ENCODE peak calls at places on chromosomes 13 and 19, in ten cellular contexts. One of them, this sample, is unnamed.

GRCh38 chr19:10535613-10536012 is 8.1 kb upstream of the ATG4D start:
- DNase-seq in neural progenitor cell: no peak
- DNase-seq in upper lobe of right lung: no peak
- DNase-seq in mesendoderm: no peak
- DNase-seq in cardiac fibroblast: no peak
- DNase-seq in brain microvascular endothelial cell: no peak
- DNase-seq in fibroblast of the aortic adventitia: no peak
- DNase-seq in esophagus squamous epithelium: no peak
- DNase-seq in CD8-positive, alpha-beta memory T cell: no peak
- DNase-seq in astrocyte of the spinal cord: no peak
- DNase-seq in this sample: no peak

GRCh38 chr19:37951816-37952210 is 44.8 kb downstream of the SIPA1L3 start:
- DNase-seq in neural progenitor cell: no peak
- DNase-seq in upper lobe of right lung: no peak
- DNase-seq in mesendoderm: peak
- DNase-seq in cardiac fibroblast: no peak
- DNase-seq in brain microvascular endothelial cell: no peak
- DNase-seq in fibroblast of the aortic adventitia: no peak
- DNase-seq in esophagus squamous epithelium: no peak
- DNase-seq in CD8-positive, alpha-beta memory T cell: no peak
- DNase-seq in astrocyte of the spinal cord: no peak
- DNase-seq in this sample: no peak

GRCh38 chr19:57888494-57889231 is at the start of gene ZNF814:
- DNase-seq in neural progenitor cell: peak
- DNase-seq in upper lobe of right lung: peak
- DNase-seq in mesendoderm: peak
- DNase-seq in cardiac fibroblast: peak
- DNase-seq in brain microvascular endothelial cell: peak
- DNase-seq in fibroblast of the aortic adventitia: peak
- DNase-seq in esophagus squamous epithelium: peak
- DNase-seq in CD8-positive, alpha-beta memory T cell: peak
- DNase-seq in astrocyte of the spinal cord: peak
- DNase-seq in this sample: peak

GRCh38 chr13:40187836-40188591 is 478.4 kb downstream of the FOXO1 start:
- DNase-seq in neural progenitor cell: no peak
- DNase-seq in upper lobe of right lung: no peak
- DNase-seq in mesendoderm: no peak
- DNase-seq in cardiac fibroblast: no peak
- DNase-seq in brain microvascular endothelial cell: no peak
- DNase-seq in fibroblast of the aortic adventitia: no peak
- DNase-seq in esophagus squamous epithelium: no peak
- DNase-seq in CD8-positive, alpha-beta memory T cell: peak
- DNase-seq in astrocyte of the spinal cord: peak
- DNase-seq in this sample: no peak

GRCh38 chr19:33689138-33689746 is 67.5 kb downstream of the CHST8 start:
- DNase-seq in neural progenitor cell: no peak
- DNase-seq in upper lobe of right lung: peak
- DNase-seq in mesendoderm: no peak
- DNase-seq in cardiac fibroblast: no peak
- DNase-seq in brain microvascular endothelial cell: no peak
- DNase-seq in fibroblast of the aortic adventitia: no peak
- DNase-seq in esophagus squamous epithelium: no peak
- DNase-seq in CD8-positive, alpha-beta memory T cell: no peak
- DNase-seq in astrocyte of the spinal cord: no peak
- DNase-seq in this sample: no peak

GRCh38 chr19:9869008-9869617 is 34.0 kb downstream of the PIN1 start:
- DNase-seq in neural progenitor cell: no peak
- DNase-seq in upper lobe of right lung: no peak
- DNase-seq in mesendoderm: no peak
- DNase-seq in cardiac fibroblast: no peak
- DNase-seq in brain microvascular endothelial cell: no peak
- DNase-seq in fibroblast of the aortic adventitia: peak
- DNase-seq in esophagus squamous epithelium: no peak
- DNase-seq in CD8-positive, alpha-beta memory T cell: no peak
- DNase-seq in astrocyte of the spinal cord: no peak
- DNase-seq in this sample: no peak

GRCh38 chr19:44644391-44645016 is 794 bp downstream of the PVR start:
- DNase-seq in neural progenitor cell: peak
- DNase-seq in upper lobe of right lung: peak
- DNase-seq in mesendoderm: peak
- DNase-seq in cardiac fibroblast: peak
- DNase-seq in brain microvascular endothelial cell: no peak
- DNase-seq in fibroblast of the aortic adventitia: peak
- DNase-seq in esophagus squamous epithelium: no peak
- DNase-seq in CD8-positive, alpha-beta memory T cell: no peak
- DNase-seq in astrocyte of the spinal cord: peak
- DNase-seq in this sample: peak

GRCh38 chr19:48194041-48194871 is 23.8 kb downstream of the ZSWIM9 start:
- DNase-seq in neural progenitor cell: peak
- DNase-seq in upper lobe of right lung: no peak
- DNase-seq in mesendoderm: peak
- DNase-seq in cardiac fibroblast: peak
- DNase-seq in brain microvascular endothelial cell: no peak
- DNase-seq in fibroblast of the aortic adventitia: peak
- DNase-seq in esophagus squamous epithelium: no peak
- DNase-seq in CD8-positive, alpha-beta memory T cell: no peak
- DNase-seq in astrocyte of the spinal cord: no peak
- DNase-seq in this sample: peak

GRCh38 chr13:113837554-113838355 is 26.1 kb downstream of the GAS6 start:
- DNase-seq in neural progenitor cell: no peak
- DNase-seq in upper lobe of right lung: peak
- DNase-seq in mesendoderm: peak
- DNase-seq in cardiac fibroblast: peak
- DNase-seq in brain microvascular endothelial cell: peak
- DNase-seq in fibroblast of the aortic adventitia: peak
- DNase-seq in esophagus squamous epithelium: peak
- DNase-seq in CD8-positive, alpha-beta memory T cell: no peak
- DNase-seq in astrocyte of the spinal cord: peak
- DNase-seq in this sample: peak

GRCh38 chr13:95650691-95651090 is 6.2 kb upstream of the DZIP1 start:
- DNase-seq in neural progenitor cell: no peak
- DNase-seq in upper lobe of right lung: no peak
- DNase-seq in mesendoderm: no peak
- DNase-seq in cardiac fibroblast: no peak
- DNase-seq in brain microvascular endothelial cell: no peak
- DNase-seq in fibroblast of the aortic adventitia: no peak
- DNase-seq in esophagus squamous epithelium: no peak
- DNase-seq in CD8-positive, alpha-beta memory T cell: no peak
- DNase-seq in astrocyte of the spinal cord: no peak
- DNase-seq in this sample: no peak

GRCh38 chr19:38784224-38784623 is 4.8 kb upstream of the LGALS7B start:
- DNase-seq in neural progenitor cell: no peak
- DNase-seq in upper lobe of right lung: no peak
- DNase-seq in mesendoderm: peak
- DNase-seq in cardiac fibroblast: no peak
- DNase-seq in brain microvascular endothelial cell: peak
- DNase-seq in fibroblast of the aortic adventitia: peak
- DNase-seq in esophagus squamous epithelium: no peak
- DNase-seq in CD8-positive, alpha-beta memory T cell: no peak
- DNase-seq in astrocyte of the spinal cord: no peak
- DNase-seq in this sample: peak

GRCh38 chr19:52270266-52270885 is 989 bp downstream of the ZNF766 start:
- DNase-seq in neural progenitor cell: peak
- DNase-seq in upper lobe of right lung: no peak
- DNase-seq in mesendoderm: peak
- DNase-seq in cardiac fibroblast: no peak
- DNase-seq in brain microvascular endothelial cell: no peak
- DNase-seq in fibroblast of the aortic adventitia: no peak
- DNase-seq in esophagus squamous epithelium: no peak
- DNase-seq in CD8-positive, alpha-beta memory T cell: no peak
- DNase-seq in astrocyte of the spinal cord: no peak
- DNase-seq in this sample: no peak

GRCh38 chr19:36258028-36258875 is 43.3 kb downstream of the ZNF146 start:
- DNase-seq in neural progenitor cell: no peak
- DNase-seq in upper lobe of right lung: no peak
- DNase-seq in mesendoderm: no peak
- DNase-seq in cardiac fibroblast: no peak
- DNase-seq in brain microvascular endothelial cell: no peak
- DNase-seq in fibroblast of the aortic adventitia: no peak
- DNase-seq in esophagus squamous epithelium: no peak
- DNase-seq in CD8-positive, alpha-beta memory T cell: no peak
- DNase-seq in astrocyte of the spinal cord: no peak
- DNase-seq in this sample: no peak

GRCh38 chr19:36256853-36257511 is 42.1 kb downstream of the ZNF146 start:
- DNase-seq in neural progenitor cell: no peak
- DNase-seq in upper lobe of right lung: no peak
- DNase-seq in mesendoderm: no peak
- DNase-seq in cardiac fibroblast: no peak
- DNase-seq in brain microvascular endothelial cell: no peak
- DNase-seq in fibroblast of the aortic adventitia: no peak
- DNase-seq in esophagus squamous epithelium: no peak
- DNase-seq in CD8-positive, alpha-beta memory T cell: no peak
- DNase-seq in astrocyte of the spinal cord: no peak
- DNase-seq in this sample: no peak

GRCh38 chr19:36259211-36259610 is 44.3 kb downstream of the ZNF146 start:
- DNase-seq in neural progenitor cell: no peak
- DNase-seq in upper lobe of right lung: no peak
- DNase-seq in mesendoderm: no peak
- DNase-seq in cardiac fibroblast: no peak
- DNase-seq in brain microvascular endothelial cell: no peak
- DNase-seq in fibroblast of the aortic adventitia: no peak
- DNase-seq in esophagus squamous epithelium: no peak
- DNase-seq in CD8-positive, alpha-beta memory T cell: no peak
- DNase-seq in astrocyte of the spinal cord: no peak
- DNase-seq in this sample: no peak

GRCh38 chr19:36256064-36256463 is 41.2 kb downstream of the ZNF146 start:
- DNase-seq in neural progenitor cell: no peak
- DNase-seq in upper lobe of right lung: no peak
- DNase-seq in mesendoderm: no peak
- DNase-seq in cardiac fibroblast: no peak
- DNase-seq in brain microvascular endothelial cell: no peak
- DNase-seq in fibroblast of the aortic adventitia: no peak
- DNase-seq in esophagus squamous epithelium: no peak
- DNase-seq in CD8-positive, alpha-beta memory T cell: no peak
- DNase-seq in astrocyte of the spinal cord: no peak
- DNase-seq in this sample: no peak

GRCh38 chr19:36257512-36257876 is 42.6 kb downstream of the ZNF146 start:
- DNase-seq in neural progenitor cell: no peak
- DNase-seq in upper lobe of right lung: no peak
- DNase-seq in mesendoderm: peak
- DNase-seq in cardiac fibroblast: no peak
- DNase-seq in brain microvascular endothelial cell: no peak
- DNase-seq in fibroblast of the aortic adventitia: no peak
- DNase-seq in esophagus squamous epithelium: no peak
- DNase-seq in CD8-positive, alpha-beta memory T cell: no peak
- DNase-seq in astrocyte of the spinal cord: no peak
- DNase-seq in this sample: no peak
- H3K4me3 ChIP-seq in neural progenitor cell: no peak
- H3K4me3 ChIP-seq in upper lobe of right lung: peak
- H3K4me3 ChIP-seq in mesendoderm: no peak
- H3K4me3 ChIP-seq in cardiac fibroblast: peak
- H3K4me3 ChIP-seq in brain microvascular endothelial cell: peak
- H3K4me3 ChIP-seq in fibroblast of the aortic adventitia: no peak
- H3K4me3 ChIP-seq in esophagus squamous epithelium: peak
- H3K4me3 ChIP-seq in CD8-positive, alpha-beta memory T cell: no peak
- H3K4me3 ChIP-seq in astrocyte of the spinal cord: peak
- H3K4me3 ChIP-seq in this sample: peak

GRCh38 chr19:1986357-1987162 is 29.0 kb downstream of the BTBD2 start:
- DNase-seq in neural progenitor cell: no peak
- DNase-seq in upper lobe of right lung: no peak
- DNase-seq in mesendoderm: no peak
- DNase-seq in cardiac fibroblast: no peak
- DNase-seq in brain microvascular endothelial cell: no peak
- DNase-seq in fibroblast of the aortic adventitia: no peak
- DNase-seq in esophagus squamous epithelium: no peak
- DNase-seq in CD8-positive, alpha-beta memory T cell: no peak
- DNase-seq in astrocyte of the spinal cord: no peak
- DNase-seq in this sample: no peak
- H3K4me3 ChIP-seq in neural progenitor cell: no peak
- H3K4me3 ChIP-seq in upper lobe of right lung: no peak
- H3K4me3 ChIP-seq in mesendoderm: no peak
- H3K4me3 ChIP-seq in cardiac fibroblast: no peak
- H3K4me3 ChIP-seq in brain microvascular endothelial cell: no peak
- H3K4me3 ChIP-seq in fibroblast of the aortic adventitia: no peak
- H3K4me3 ChIP-seq in esophagus squamous epithelium: no peak
- H3K4me3 ChIP-seq in CD8-positive, alpha-beta memory T cell: no peak
- H3K4me3 ChIP-seq in astrocyte of the spinal cord: no peak
- H3K4me3 ChIP-seq in this sample: no peak

DNA sequence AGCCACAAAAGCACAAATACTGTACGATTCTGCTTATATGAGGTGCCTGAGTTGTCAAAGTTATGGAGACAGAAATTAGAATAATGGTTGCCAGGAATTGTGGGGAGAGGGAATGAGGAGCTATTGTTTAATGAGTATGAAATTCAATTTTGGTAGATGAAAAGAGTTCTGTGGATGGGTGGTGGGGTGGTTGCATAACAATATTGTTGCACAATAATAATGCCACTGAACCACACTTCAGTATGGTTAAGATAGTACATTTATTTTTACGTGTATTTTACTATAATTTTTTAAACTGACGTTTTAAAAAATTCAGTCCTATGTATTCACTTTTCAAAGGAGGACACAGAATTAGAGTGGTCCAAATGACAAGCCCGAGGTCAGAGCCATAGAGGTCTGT is 1.8 kb upstream of the OXGR1 start:
- DNase-seq in neural progenitor cell: no peak
- DNase-seq in upper lobe of right lung: no peak
- DNase-seq in mesendoderm: no peak
- DNase-seq in cardiac fibroblast: no peak
- DNase-seq in brain microvascular endothelial cell: no peak
- DNase-seq in fibroblast of the aortic adventitia: no peak
- DNase-seq in esophagus squamous epithelium: no peak
- DNase-seq in CD8-positive, alpha-beta memory T cell: no peak
- DNase-seq in astrocyte of the spinal cord: no peak
- DNase-seq in this sample: no peak
- H3K4me3 ChIP-seq in neural progenitor cell: no peak
- H3K4me3 ChIP-seq in upper lobe of right lung: no peak
- H3K4me3 ChIP-seq in mesendoderm: no peak
- H3K4me3 ChIP-seq in cardiac fibroblast: no peak
- H3K4me3 ChIP-seq in brain microvascular endothelial cell: no peak
- H3K4me3 ChIP-seq in fibroblast of the aortic adventitia: no peak
- H3K4me3 ChIP-seq in esophagus squamous epithelium: no peak
- H3K4me3 ChIP-seq in CD8-positive, alpha-beta memory T cell: no peak
- H3K4me3 ChIP-seq in astrocyte of the spinal cord: no peak
- H3K4me3 ChIP-seq in this sample: no peak

GRCh38 chr19:23415034-23415433 is 19.8 kb upstream of the ZNF91 start:
- DNase-seq in neural progenitor cell: peak
- DNase-seq in upper lobe of right lung: no peak
- DNase-seq in mesendoderm: peak
- DNase-seq in cardiac fibroblast: no peak
- DNase-seq in brain microvascular endothelial cell: no peak
- DNase-seq in fibroblast of the aortic adventitia: no peak
- DNase-seq in esophagus squamous epithelium: no peak
- DNase-seq in CD8-positive, alpha-beta memory T cell: no peak
- DNase-seq in astrocyte of the spinal cord: no peak
- DNase-seq in this sample: no peak

GRCh38 chr19:23410155-23410554 is 14.9 kb upstream of the ZNF91 start:
- DNase-seq in neural progenitor cell: no peak
- DNase-seq in upper lobe of right lung: no peak
- DNase-seq in mesendoderm: no peak
- DNase-seq in cardiac fibroblast: no peak
- DNase-seq in brain microvascular endothelial cell: no peak
- DNase-seq in fibroblast of the aortic adventitia: no peak
- DNase-seq in esophagus squamous epithelium: no peak
- DNase-seq in CD8-positive, alpha-beta memory T cell: no peak
- DNase-seq in astrocyte of the spinal cord: no peak
- DNase-seq in this sample: no peak

GRCh38 chr19:23420824-23421223 is 25.6 kb upstream of the ZNF91 start:
- DNase-seq in neural progenitor cell: no peak
- DNase-seq in upper lobe of right lung: no peak
- DNase-seq in mesendoderm: peak
- DNase-seq in cardiac fibroblast: no peak
- DNase-seq in brain microvascular endothelial cell: no peak
- DNase-seq in fibroblast of the aortic adventitia: no peak
- DNase-seq in esophagus squamous epithelium: no peak
- DNase-seq in CD8-positive, alpha-beta memory T cell: no peak
- DNase-seq in astrocyte of the spinal cord: no peak
- DNase-seq in this sample: no peak

GRCh38 chr19:23415561-23416191 is 20.4 kb upstream of the ZNF91 start:
- DNase-seq in neural progenitor cell: peak
- DNase-seq in upper lobe of right lung: peak
- DNase-seq in mesendoderm: peak
- DNase-seq in cardiac fibroblast: peak
- DNase-seq in brain microvascular endothelial cell: no peak
- DNase-seq in fibroblast of the aortic adventitia: no peak
- DNase-seq in esophagus squamous epithelium: no peak
- DNase-seq in CD8-positive, alpha-beta memory T cell: no peak
- DNase-seq in astrocyte of the spinal cord: no peak
- DNase-seq in this sample: peak
- H3K4me3 ChIP-seq in neural progenitor cell: peak
- H3K4me3 ChIP-seq in upper lobe of right lung: peak
- H3K4me3 ChIP-seq in mesendoderm: peak
- H3K4me3 ChIP-seq in cardiac fibroblast: peak
- H3K4me3 ChIP-seq in brain microvascular endothelial cell: peak
- H3K4me3 ChIP-seq in fibroblast of the aortic adventitia: no peak
- H3K4me3 ChIP-seq in esophagus squamous epithelium: peak
- H3K4me3 ChIP-seq in CD8-positive, alpha-beta memory T cell: peak
- H3K4me3 ChIP-seq in astrocyte of the spinal cord: peak
- H3K4me3 ChIP-seq in this sample: peak